ENCODE peak calls at places on chromosomes 7 and 10, in four cellular contexts. One of them, this sample, is unnamed.

GRCh38 chr7:116969371-116969902 is 16.1 kb downstream of the ST7 start:
- ATAC-seq in A549: no peak
- ATAC-seq in activated CD8-positive, alpha-beta T cell treated with anti-CD3 and anti-CD28 coated beads for 36 hours: no peak
- ATAC-seq in Right ventricle myocardium inferior: no peak
- ATAC-seq in this sample: no peak

GRCh38 chr7:55130554-55131198 is 111.9 kb downstream of the EGFR start:
- ATAC-seq in A549: no peak
- ATAC-seq in activated CD8-positive, alpha-beta T cell treated with anti-CD3 and anti-CD28 coated beads for 36 hours: peak
- ATAC-seq in Right ventricle myocardium inferior: peak
- ATAC-seq in this sample: no peak

GRCh38 chr7:47361229-47361628 is 220.7 kb downstream of the TNS3 start:
- ATAC-seq in A549: peak
- ATAC-seq in activated CD8-positive, alpha-beta T cell treated with anti-CD3 and anti-CD28 coated beads for 36 hours: no peak
- ATAC-seq in Right ventricle myocardium inferior: peak
- ATAC-seq in this sample: no peak

GRCh38 chr7:47582748-47583740 is 1.1 kb upstream of the TNS3 start:
- ATAC-seq in A549: peak
- ATAC-seq in activated CD8-positive, alpha-beta T cell treated with anti-CD3 and anti-CD28 coated beads for 36 hours: no peak
- ATAC-seq in Right ventricle myocardium inferior: no peak
- ATAC-seq in this sample: no peak

GRCh38 chr10:48238826-48239520 is 35.5 kb downstream of the FRMPD2 start:
- ATAC-seq in A549: no peak
- ATAC-seq in activated CD8-positive, alpha-beta T cell treated with anti-CD3 and anti-CD28 coated beads for 36 hours: no peak
- ATAC-seq in Right ventricle myocardium inferior: no peak
- ATAC-seq in this sample: no peak

GRCh38 chr7:159084069-159084801 is 60.4 kb downstream of the VIPR2 start:
- ATAC-seq in A549: no peak
- ATAC-seq in activated CD8-positive, alpha-beta T cell treated with anti-CD3 and anti-CD28 coated beads for 36 hours: no peak
- ATAC-seq in Right ventricle myocardium inferior: peak
- ATAC-seq in this sample: peak

GRCh38 chr10:7054915-7055314 is 355.9 kb downstream of the SFMBT2 start:
- ATAC-seq in A549: peak
- ATAC-seq in activated CD8-positive, alpha-beta T cell treated with anti-CD3 and anti-CD28 coated beads for 36 hours: no peak
- ATAC-seq in Right ventricle myocardium inferior: no peak
- ATAC-seq in this sample: no peak

GRCh38 chr10:103716206-103717160 is 138.9 kb downstream of the SH3PXD2A start:
- ATAC-seq in A549: no peak
- ATAC-seq in activated CD8-positive, alpha-beta T cell treated with anti-CD3 and anti-CD28 coated beads for 36 hours: no peak
- ATAC-seq in Right ventricle myocardium inferior: no peak
- ATAC-seq in this sample: no peak

GRCh38 chr10:57015595-57016303 is 654.7 kb upstream of the ZWINT start:
- ATAC-seq in A549: no peak
- ATAC-seq in activated CD8-positive, alpha-beta T cell treated with anti-CD3 and anti-CD28 coated beads for 36 hours: no peak
- ATAC-seq in Right ventricle myocardium inferior: peak
- ATAC-seq in this sample: no peak

GRCh38 chr10:15293862-15294835 is 76.9 kb downstream of the FAM171A1 start:
- ATAC-seq in A549: no peak
- ATAC-seq in activated CD8-positive, alpha-beta T cell treated with anti-CD3 and anti-CD28 coated beads for 36 hours: no peak
- ATAC-seq in Right ventricle myocardium inferior: peak
- ATAC-seq in this sample: no peak

GRCh38 chr7:102395620-102395957 is 574 bp upstream of the PRKRIP1 start:
- ATAC-seq in A549: no peak
- ATAC-seq in activated CD8-positive, alpha-beta T cell treated with anti-CD3 and anti-CD28 coated beads for 36 hours: peak
- ATAC-seq in Right ventricle myocardium inferior: no peak
- ATAC-seq in this sample: no peak

GRCh38 chr7:31858051-31858450 is 171.0 kb downstream of the PPP1R17 start:
- ATAC-seq in A549: no peak
- ATAC-seq in activated CD8-positive, alpha-beta T cell treated with anti-CD3 and anti-CD28 coated beads for 36 hours: no peak
- ATAC-seq in Right ventricle myocardium inferior: no peak
- ATAC-seq in this sample: no peak

GRCh38 chr7:50423860-50424259 is 26.3 kb downstream of the FIGNL1 start:
- ATAC-seq in A549: no peak
- ATAC-seq in activated CD8-positive, alpha-beta T cell treated with anti-CD3 and anti-CD28 coated beads for 36 hours: no peak
- ATAC-seq in Right ventricle myocardium inferior: no peak
- ATAC-seq in this sample: peak

GRCh38 chr10:89384474-89385324 is 6.8 kb downstream of the IFIT1B start:
- ATAC-seq in A549: no peak
- ATAC-seq in activated CD8-positive, alpha-beta T cell treated with anti-CD3 and anti-CD28 coated beads for 36 hours: no peak
- ATAC-seq in Right ventricle myocardium inferior: peak
- ATAC-seq in this sample: peak

GRCh38 chr7:107344799-107345198 is 125.1 kb upstream of the GPR22 start:
- ATAC-seq in A549: no peak
- ATAC-seq in activated CD8-positive, alpha-beta T cell treated with anti-CD3 and anti-CD28 coated beads for 36 hours: no peak
- ATAC-seq in Right ventricle myocardium inferior: no peak
- ATAC-seq in this sample: no peak

GRCh38 chr10:92523639-92524038 is 50.3 kb downstream of the IDE start:
- ATAC-seq in A549: no peak
- ATAC-seq in activated CD8-positive, alpha-beta T cell treated with anti-CD3 and anti-CD28 coated beads for 36 hours: no peak
- ATAC-seq in Right ventricle myocardium inferior: no peak
- ATAC-seq in this sample: no peak

GRCh38 chr7:143252002-143252401 is 11.2 kb upstream of the GSTK1 start:
- ATAC-seq in A549: no peak
- ATAC-seq in activated CD8-positive, alpha-beta T cell treated with anti-CD3 and anti-CD28 coated beads for 36 hours: peak
- ATAC-seq in Right ventricle myocardium inferior: no peak
- ATAC-seq in this sample: no peak

GRCh38 chr7:27155816-27156507 is 513 bp downstream of the HOXA7 start:
- ATAC-seq in A549: peak
- ATAC-seq in activated CD8-positive, alpha-beta T cell treated with anti-CD3 and anti-CD28 coated beads for 36 hours: no peak
- ATAC-seq in Right ventricle myocardium inferior: no peak
- ATAC-seq in this sample: no peak

This sample was measured in stimulated activated memory B cell treated with anti-CD40 and anti-IgM and Interleukin-4, amounts not matched to agents 10 μg/mL and 1 μg/mL and 100 μg/mL, for 72 hours.